ENCODE peak calls at places on chromosomes 11 and 22, in five cellular contexts. D, Y, Q, I and N are unnamed samples.
A peak's percentile ranks its signal among the peaks of the same experiment; 100 is the strongest.

GRCh38 chr22:32407936-32408335 is 4.1 kb downstream of the RTCB start:
- DNase-seq in D (no peak), Y (no peak), Q (no peak), I (no peak), N (no peak)

GRCh38 chr22:49073873-49074417 is 753.7 kb downstream of the BRD1 start:
- DNase-seq in D (no peak), Y (no peak), Q (no peak), I (no peak), N (no peak)

GRCh38 chr22:24433868-24434471 is 6.6 kb downstream of the ADORA2A start:
- DNase-seq in D (peak; percentile 37), Y (peak; percentile 87), Q (no peak), I (no peak), N (peak; percentile 60)

GRCh38 chr11:87851234-87851633 is 324.0 kb downstream of the RAB38 start:
- DNase-seq in D (peak; percentile 3), Y (no peak), Q (peak; percentile 5), I (no peak), N (peak; percentile 8)

GRCh38 chr22:21449531-21450319 is 17.5 kb upstream of the TMEM191C start:
- DNase-seq in D (no peak), Y (no peak), Q (no peak), I (no peak), N (no peak)

GRCh38 chr11:119578466-119579220 is 150.4 kb downstream of the NECTIN1 start:
- DNase-seq in D (no peak), Y (no peak), Q (no peak), I (no peak), N (no peak)

GRCh38 chr11:118789501-118790356 is 1.2 kb downstream of the DDX6 start:
- DNase-seq in D (peak; percentile 25), Y (no peak), Q (no peak), I (peak; percentile 14), N (peak; percentile 11)

GRCh38 chr11:27963370-27963769 is 144.6 kb downstream of the KIF18A start:
- DNase-seq in D (no peak), Y (no peak), Q (peak; percentile 16), I (no peak), N (no peak)

GRCh38 chr11:128354476-128354875 is 232.9 kb downstream of the ETS1 start:
- DNase-seq in D (peak; percentile 38), Y (no peak), Q (no peak), I (no peak), N (no peak)

GRCh38 chr22:17890245-17890671 is 116.0 kb upstream of the BID start:
- DNase-seq in D (no peak), Y (no peak), Q (no peak), I (no peak), N (no peak)

GRCh38 chr11:45887587-45887986 is 2.1 kb downstream of the MAPK8IP1 start:
- DNase-seq in D (no peak), Y (no peak), Q (no peak), I (no peak), N (no peak)

GRCh38 chr22:21989049-21989448 is 6.5 kb upstream of the TOP3B start:
- DNase-seq in D (no peak), Y (no peak), Q (no peak), I (no peak), N (no peak)

GRCh38 chr22:31829505-31829904 is 75.7 kb downstream of the DEPDC5 start:
- DNase-seq in D (peak; percentile 91), Y (no peak), Q (peak; percentile 74), I (no peak), N (peak; percentile 94)

GRCh38 chr22:50186789-50187523 is 1.2 kb downstream of the TRABD start:
- DNase-seq in D (peak; percentile 36), Y (no peak), Q (no peak), I (no peak), N (no peak)

GRCh38 chr22:33324228-33324627 is 266.0 kb upstream of the SYN3 start:
- DNase-seq in D (no peak), Y (no peak), Q (no peak), I (no peak), N (no peak)